ENCODE peak calls at places on chromosomes 4 and X, in five cellular contexts. K is activated CD4-positive, alpha-beta T cell treated with anti-CD3 and anti-CD28 coated beads for 1 hour; X is H54; J is NCI-H774; Y is right lobe of liver. V is an unnamed sample.

GRCh38 chr4:13533670-13534343 is 10.5 kb downstream of the NKX3-2 start:
- DNase-seq in K (no peak), J (no peak), Y (no peak), X (no peak), V (peak)

GRCh38 chr4:187387709-187388108 is 607.9 kb upstream of the ZFP42 start:
- DNase-seq in K (no peak), J (no peak), X (no peak), Y (no peak), V (no peak)

GRCh38 chr4:8609824-8610350 is 17.3 kb downstream of the CPZ start:
- DNase-seq in K (no peak), J (no peak), Y (no peak), X (no peak), V (no peak)

GRCh38 chrX:77528034-77528433 is 80.8 kb downstream of the FGF16 start:
- DNase-seq in J (no peak), X (no peak), K (no peak), Y (no peak), V (no peak)

GRCh38 chr4:40046311-40046980 is 10.2 kb upstream of the N4BP2 start:
- DNase-seq in X (no peak), Y (peak), J (peak), K (no peak), V (no peak)

GRCh38 chr4:139144911-139145551 is 32.0 kb downstream of the ELF2 start:
- DNase-seq in Y (no peak), J (no peak), X (no peak), K (no peak), V (no peak)

GRCh38 chr4:121688696-121689095 is 8.1 kb downstream of the ANXA5 start:
- DNase-seq in X (no peak), K (no peak), J (no peak), Y (no peak), V (no peak)

GRCh38 chr4:15935504-15936392 is 2.8 kb downstream of the FGFBP1 start:
- DNase-seq in J (no peak), X (no peak), K (no peak), Y (no peak), V (no peak)

GRCh38 chr4:153950100-153950979 is 161.5 kb upstream of the SFRP2 start:
- DNase-seq in J (no peak), X (no peak), K (no peak), Y (no peak), V (peak)

GRCh38 chr4:112173593-112174559 is 28.6 kb downstream of the FAM241A start:
- DNase-seq in Y (no peak), X (peak), K (no peak), J (no peak), V (no peak)

GRCh38 chr4:177008071-177008835 is 215.5 kb upstream of the VEGFC start:
- DNase-seq in K (no peak), Y (no peak), X (no peak), J (no peak), V (no peak)

GRCh38 chr4:159069922-159070321 is 33.0 kb upstream of the RAPGEF2 start:
- DNase-seq in Y (no peak), X (no peak), K (no peak), J (no peak), V (no peak)

GRCh38 chr4:3269105-3269927 is 20.4 kb downstream of the MSANTD1 start:
- DNase-seq in X (no peak), J (no peak), K (no peak), Y (no peak), V (no peak)

GRCh38 chr4:147730333-147730732 is 1.6 kb upstream of the ARHGAP10 start:
- DNase-seq in J (no peak), X (no peak), K (no peak), Y (no peak), V (peak)

GRCh38 chr4:121358473-121358872 is 22.3 kb downstream of the QRFPR start:
- DNase-seq in Y (no peak), K (no peak), X (no peak), J (no peak), V (no peak)

GRCh38 chr4:20423420-20423819 is 171.7 kb downstream of the SLIT2 start:
- DNase-seq in J (no peak), X (no peak), K (no peak), Y (no peak), V (no peak)

GRCh38 chr4:147157860-147158701 is 212.4 kb upstream of the TTC29 start:
- DNase-seq in Y (no peak), J (no peak), K (no peak), X (peak), V (no peak)